ENCODE peak calls at places on chromosome 5, in six cellular contexts. G is activated B cell treated with CpG ODN at 0.5 μM for 24 hours; Y is activated T-cell treated with anti-CD3 and anti-CD28 coated beads, Interleukin-2, amount 50 U/mL, for 72 hours; D is NCI-H1436; N is stimulated activated CD8-positive, alpha-beta memory T cell treated with anti-CD3 and anti-CD28 coated beads, Interleukin-15, amount 100 ng/mL, for 48 hours; I is activated naive CD8-positive, alpha-beta T cell treated with anti-CD3 and anti-CD28 coated beads for 36 hours. U is an unnamed sample.

GRCh38 chr5:139640432-139641115 is 7.6 kb upstream of the CXXC5 start:
- DNase-seq in G (no peak), Y (no peak), D (no peak), N (no peak), I (no peak), U (no peak)

GRCh38 chr5:142717582-142718215 is 31.8 kb upstream of the FGF1 start:
- DNase-seq in G (no peak), Y (peak), D (no peak), N (no peak), I (peak), U (no peak)

GRCh38 chr5:1352231-1352825 is 7.4 kb upstream of the CLPTM1L start:
- DNase-seq in G (no peak), Y (no peak), D (no peak), N (no peak), I (no peak), U (no peak)

GRCh38 chr5:131589510-131590348 is 45.3 kb downstream of the RAPGEF6 start:
- DNase-seq in G (no peak), Y (peak), D (peak), N (no peak), I (peak), U (peak)

GRCh38 chr5:31047621-31048020 is 145.9 kb upstream of the CDH6 start:
- DNase-seq in G (no peak), Y (no peak), D (no peak), N (no peak), I (no peak), U (peak)

GRCh38 chr5:55450050-55450765 is 84.6 kb downstream of the PLPP1 start:
- DNase-seq in G (no peak), Y (no peak), D (no peak), N (no peak), I (no peak), U (no peak)

GRCh38 chr5:6252581-6252980 is 125.8 kb downstream of the MED10 start:
- DNase-seq in G (no peak), Y (no peak), D (no peak), N (no peak), I (no peak), U (no peak)

GRCh38 chr5:58933891-58934628 is 351.2 kb downstream of the RAB3C start:
- DNase-seq in G (no peak), Y (peak), D (no peak), N (peak), I (peak), U (no peak)

GRCh38 chr5:32928761-32929160 is 217.6 kb downstream of the NPR3 start:
- DNase-seq in G (no peak), Y (no peak), D (no peak), N (no peak), I (no peak), U (no peak)

GRCh38 chr5:5011151-5011550 is 129.0 kb upstream of the ADAMTS16 start:
- DNase-seq in G (no peak), Y (no peak), D (no peak), N (no peak), I (no peak), U (no peak)

GRCh38 chr5:164346785-164347630 is 841.6 kb downstream of the MAT2B start:
- DNase-seq in G (no peak), Y (no peak), D (no peak), N (no peak), I (no peak), U (no peak)

GRCh38 chr5:150703767-150704166 is 2.9 kb upstream of the RBM22 start:
- DNase-seq in G (no peak), Y (no peak), D (no peak), N (no peak), I (no peak), U (no peak)

GRCh38 chr5:74624501-74624900 is 16.0 kb downstream of the ENC1 start:
- DNase-seq in G (no peak), Y (no peak), D (no peak), N (no peak), I (no peak), U (no peak)

GRCh38 chr5:133142782-133143181 is 91.0 kb downstream of the HSPA4 start:
- DNase-seq in G (no peak), Y (no peak), D (no peak), N (no peak), I (no peak), U (no peak)

GRCh38 chr5:14365831-14366435 is 215.7 kb upstream of the OTULINL start:
- DNase-seq in G (no peak), Y (no peak), D (no peak), N (no peak), I (no peak), U (no peak)

GRCh38 chr5:127961764-127962148 is 121.8 kb upstream of the SLC12A2 start:
- DNase-seq in G (no peak), Y (no peak), D (no peak), N (no peak), I (no peak), U (no peak)

GRCh38 chr5:99721487-99721886 is 792.7 kb upstream of the CHD1 start:
- DNase-seq in G (no peak), Y (no peak), D (no peak), N (no peak), I (no peak), U (peak)

GRCh38 chr5:100827481-100827889 is 75.6 kb downstream of the ST8SIA4 start:
- DNase-seq in G (no peak), Y (no peak), D (peak), N (no peak), I (no peak), U (peak)

GRCh38 chr5:77844408-77845272 is 68.5 kb upstream of the TBCA start:
- DNase-seq in G (no peak), Y (no peak), D (no peak), N (no peak), I (no peak), U (peak)

GRCh38 chr5:35009059-35009458 is 38.7 kb downstream of the AGXT2 start:
- DNase-seq in G (no peak), Y (no peak), D (no peak), N (no peak), I (no peak), U (no peak)

GRCh38 chr5:143263272-143263810 is 140.1 kb downstream of the NR3C1 start:
- DNase-seq in G (no peak), Y (no peak), D (no peak), N (no peak), I (no peak), U (no peak)

GRCh38 chr5:157603333-157604190 is 28.0 kb upstream of the ADAM19 start:
- DNase-seq in G (no peak), Y (peak), D (no peak), N (no peak), I (peak), U (no peak)

GRCh38 chr5:6447384-6448140 is 1.1 kb upstream of the UBE2QL1 start:
- DNase-seq in G (no peak), Y (no peak), D (no peak), N (no peak), I (no peak), U (no peak)

GRCh38 chr5:172494630-172495505 is 40.5 kb upstream of the SH3PXD2B start:
- DNase-seq in G (no peak), Y (no peak), D (no peak), N (no peak), I (no peak), U (no peak)

GRCh38 chr5:120240716-120241115 is 223.4 kb upstream of the PRR16 start:
- DNase-seq in G (no peak), Y (no peak), D (no peak), N (no peak), I (no peak), U (no peak)

GRCh38 chr5:54760182-54760935 is 225.0 kb downstream of the ESM1 start:
- DNase-seq in G (no peak), Y (no peak), D (no peak), N (no peak), I (no peak), U (no peak)

GRCh38 chr5:150848271-150848670 is 1.9 kb downstream of the IRGM start:
- DNase-seq in G (no peak), Y (no peak), D (no peak), N (no peak), I (no peak), U (no peak)

GRCh38 chr5:13581132-13581531 is 363.4 kb downstream of the DNAH5 start:
- DNase-seq in G (no peak), Y (no peak), D (no peak), N (no peak), I (no peak), U (no peak)

GRCh38 chr5:139877129-139877597 is 81.6 kb downstream of the PSD2 start:
- DNase-seq in G (no peak), Y (no peak), D (no peak), N (no peak), I (no peak), U (no peak)

GRCh38 chr5:85709728-85710127 is 908.0 kb upstream of the COX7C start:
- DNase-seq in G (no peak), Y (no peak), D (no peak), N (no peak), I (no peak), U (no peak)

GRCh38 chr5:10723519-10723918 is 37.5 kb downstream of the DAP start:
- DNase-seq in G (no peak), Y (no peak), D (no peak), N (no peak), I (no peak), U (no peak)

GRCh38 chr5:133466551-133467324 is 145.6 kb downstream of the FSTL4 start:
- DNase-seq in G (no peak), Y (no peak), D (no peak), N (no peak), I (no peak), U (no peak)

GRCh38 chr5:107744418-107745330 is 73.9 kb upstream of the EFNA5 start:
- DNase-seq in G (no peak), Y (no peak), D (no peak), N (no peak), I (no peak), U (peak)

GRCh38 chr5:1437452-1437851 is 7.8 kb downstream of the SLC6A3 start:
- DNase-seq in G (no peak), Y (no peak), D (peak), N (no peak), I (no peak), U (no peak)

GRCh38 chr5:40736103-40736875 is 19.5 kb downstream of the TTC33 start:
- DNase-seq in G (no peak), Y (peak), D (no peak), N (no peak), I (no peak), U (peak)

GRCh38 chr5:101611039-101611438 is 685.0 kb downstream of the SLCO4C1 start:
- DNase-seq in G (no peak), Y (no peak), D (no peak), N (no peak), I (no peak), U (peak)

U was measured in NCI-H748 treated with DMSO at 0.1 percent for 48 hours.